ENCODE peak calls at places on chromosomes 5 and 9, in four cellular contexts. One of them, this sample, is unnamed.

GRCh38 chr5:125587631-125588030 is 835.6 kb upstream of the GRAMD2B start:
- DNase-seq in H9: no peak
- DNase-seq in mesenchymal stem cell: no peak
- DNase-seq in H1: no peak
- DNase-seq in this sample: no peak

GRCh38 chr5:76819851-76820280 is 1.0 kb downstream of the F2RL1 start:
- DNase-seq in H9: no peak
- DNase-seq in H1: no peak
- DNase-seq in mesenchymal stem cell: peak; percentile 28
- DNase-seq in this sample: no peak

GRCh38 chr5:53726121-53726520 is 165.7 kb downstream of the NDUFS4 start:
- DNase-seq in H9: no peak
- DNase-seq in mesenchymal stem cell: no peak
- DNase-seq in H1: no peak
- DNase-seq in this sample: no peak

GRCh38 chr5:1555011-1555807 is 31.4 kb upstream of the LPCAT1 start:
- DNase-seq in H1: no peak
- DNase-seq in H9: no peak
- DNase-seq in mesenchymal stem cell: peak; percentile 93
- DNase-seq in this sample: no peak

GRCh38 chr5:73233461-73234151 is 60.6 kb downstream of the TMEM174 start:
- DNase-seq in H9: peak; percentile 60
- DNase-seq in mesenchymal stem cell: peak; percentile 28
- DNase-seq in H1: no peak
- DNase-seq in this sample: peak; percentile 74

GRCh38 chr9:107488400-107489143 is 997 bp downstream of the KLF4 start:
- DNase-seq in mesenchymal stem cell: peak; percentile 78
- DNase-seq in H1: no peak
- DNase-seq in H9: peak; percentile 50
- DNase-seq in this sample: no peak

GRCh38 chr5:175558801-175559480 is 80.6 kb downstream of the SFXN1 start:
- DNase-seq in H1: no peak
- DNase-seq in mesenchymal stem cell: no peak
- DNase-seq in H9: no peak
- DNase-seq in this sample: no peak

GRCh38 chr9:92666912-92667532 is 2.9 kb downstream of the IPPK start:
- DNase-seq in mesenchymal stem cell: no peak
- DNase-seq in H9: peak; percentile 4
- DNase-seq in H1: no peak
- DNase-seq in this sample: no peak

GRCh38 chr5:671459-672328 is 21.5 kb downstream of the TPPP start:
- DNase-seq in H1: no peak
- DNase-seq in mesenchymal stem cell: peak; percentile 81
- DNase-seq in H9: peak; percentile 82
- DNase-seq in this sample: peak; percentile 58

GRCh38 chr9:13896922-13897835 is 416.8 kb downstream of the NFIB start:
- DNase-seq in H1: no peak
- DNase-seq in mesenchymal stem cell: no peak
- DNase-seq in H9: no peak
- DNase-seq in this sample: no peak

GRCh38 chr5:136420168-136420916 is 55.0 kb upstream of the TRPC7 start:
- DNase-seq in H1: no peak
- DNase-seq in mesenchymal stem cell: no peak
- DNase-seq in H9: no peak
- DNase-seq in this sample: no peak

GRCh38 chr9:131578778-131579504 is 33.6 kb downstream of the PRRT1B start:
- DNase-seq in H1: no peak
- DNase-seq in H9: no peak
- DNase-seq in mesenchymal stem cell: no peak
- DNase-seq in this sample: no peak

GRCh38 chr5:45093377-45093776 is 284.6 kb downstream of the MRPS30 start:
- DNase-seq in H9: no peak
- DNase-seq in mesenchymal stem cell: no peak
- DNase-seq in H1: no peak
- DNase-seq in this sample: no peak

GRCh38 chr9:89428901-89429890 is 68.7 kb downstream of the SEMA4D start:
- DNase-seq in mesenchymal stem cell: no peak
- DNase-seq in H9: peak; percentile 85
- DNase-seq in H1: peak; percentile 53
- DNase-seq in this sample: no peak

GRCh38 chr5:95113489-95113888 is 171.4 kb downstream of the MCTP1 start:
- DNase-seq in mesenchymal stem cell: peak; percentile 65
- DNase-seq in H1: peak; percentile 21
- DNase-seq in H9: peak; percentile 43
- DNase-seq in this sample: no peak

GRCh38 chr5:103674321-103674720 is 111.7 kb upstream of the NUDT12 start:
- DNase-seq in H9: no peak
- DNase-seq in mesenchymal stem cell: no peak
- DNase-seq in H1: no peak
- DNase-seq in this sample: no peak

GRCh38 chr9:36470891-36471290 is 70.8 kb upstream of the RNF38 start:
- DNase-seq in H1: no peak
- DNase-seq in H9: no peak
- DNase-seq in mesenchymal stem cell: peak; percentile 78
- DNase-seq in this sample: no peak

GRCh38 chr9:109317311-109317978 is 3.4 kb downstream of the EPB41L4B start:
- DNase-seq in H1: no peak
- DNase-seq in H9: no peak
- DNase-seq in mesenchymal stem cell: no peak
- DNase-seq in this sample: no peak

GRCh38 chr9:14346826-14347407 is 33.0 kb upstream of the NFIB start:
- DNase-seq in mesenchymal stem cell: no peak
- DNase-seq in H1: no peak
- DNase-seq in H9: no peak
- DNase-seq in this sample: no peak

GRCh38 chr9:87610200-87611155 is 112.8 kb downstream of the DAPK1 start:
- DNase-seq in H9: no peak
- DNase-seq in H1: no peak
- DNase-seq in mesenchymal stem cell: no peak
- DNase-seq in this sample: no peak

GRCh38 chr9:130696996-130697395 is 3.4 kb downstream of the EXOSC2 start:
- DNase-seq in H1: no peak
- DNase-seq in mesenchymal stem cell: no peak
- DNase-seq in H9: no peak
- DNase-seq in this sample: no peak

GRCh38 chr5:76325326-76325725 is 77.8 kb upstream of the IQGAP2 start:
- DNase-seq in mesenchymal stem cell: peak; percentile 6
- DNase-seq in H9: no peak
- DNase-seq in H1: no peak
- DNase-seq in this sample: no peak

GRCh38 chr5:171898879-171899278 is 107.6 kb downstream of the FBXW11 start:
- DNase-seq in mesenchymal stem cell: no peak
- DNase-seq in H9: no peak
- DNase-seq in H1: no peak
- DNase-seq in this sample: no peak

GRCh38 chr9:73344060-73344459 is 192.4 kb downstream of the ANXA1 start:
- DNase-seq in H1: no peak
- DNase-seq in mesenchymal stem cell: no peak
- DNase-seq in H9: no peak
- DNase-seq in this sample: no peak

GRCh38 chr5:110371011-110371724 is 355.3 kb downstream of the TMEM232 start:
- DNase-seq in H9: no peak
- DNase-seq in mesenchymal stem cell: no peak
- DNase-seq in H1: no peak
- DNase-seq in this sample: no peak

GRCh38 chr5:80191991-80192398 is 63.9 kb downstream of the SERINC5 start:
- DNase-seq in mesenchymal stem cell: no peak
- DNase-seq in H1: peak; percentile 31
- DNase-seq in H9: peak; percentile 81
- DNase-seq in this sample: no peak

GRCh38 chr5:69334793-69335268 is 2.2 kb upstream of the CCDC125 start:
- DNase-seq in mesenchymal stem cell: peak; percentile 76
- DNase-seq in H9: peak; percentile 87
- DNase-seq in H1: peak; percentile 67
- DNase-seq in this sample: peak; percentile 68

GRCh38 chr5:43207601-43208000 is 15.6 kb downstream of the NIM1K start:
- DNase-seq in mesenchymal stem cell: peak; percentile 27
- DNase-seq in H1: no peak
- DNase-seq in H9: no peak
- DNase-seq in this sample: no peak

GRCh38 chr9:109906766-109907382 is 126.9 kb downstream of the PALM2AKAP2 start:
- DNase-seq in H9: no peak
- DNase-seq in H1: no peak
- DNase-seq in mesenchymal stem cell: peak; percentile 62
- DNase-seq in this sample: no peak

GRCh38 chr9:20579544-20580309 is 42.6 kb downstream of the MLLT3 start:
- DNase-seq in H1: no peak
- DNase-seq in mesenchymal stem cell: no peak
- DNase-seq in H9: no peak
- DNase-seq in this sample: no peak

GRCh38 chr5:39660020-39660419 is 235.2 kb upstream of the DAB2 start:
- DNase-seq in H9: no peak
- DNase-seq in H1: no peak
- DNase-seq in mesenchymal stem cell: no peak
- DNase-seq in this sample: no peak

GRCh38 chr9:83304686-83305085 is 233.5 kb downstream of the FRMD3 start:
- DNase-seq in mesenchymal stem cell: no peak
- DNase-seq in H1: no peak
- DNase-seq in H9: no peak
- DNase-seq in this sample: no peak

GRCh38 chr5:14450055-14450524 is 131.5 kb upstream of the OTULINL start:
- DNase-seq in mesenchymal stem cell: peak; percentile 93
- DNase-seq in H9: no peak
- DNase-seq in H1: no peak
- DNase-seq in this sample: no peak
- H3K4me1 ChIP-seq in mesenchymal stem cell: peaks cover 29% of the 10 kb centered on the region
- H3K4me1 ChIP-seq in H9: peaks cover 12% of the 10 kb centered on the region
- H3K4me1 ChIP-seq in H1: peaks cover 4% of the 10 kb centered on the region
- H3K4me1 ChIP-seq in this sample: peaks cover 42% of the 10 kb centered on the region

DNA sequence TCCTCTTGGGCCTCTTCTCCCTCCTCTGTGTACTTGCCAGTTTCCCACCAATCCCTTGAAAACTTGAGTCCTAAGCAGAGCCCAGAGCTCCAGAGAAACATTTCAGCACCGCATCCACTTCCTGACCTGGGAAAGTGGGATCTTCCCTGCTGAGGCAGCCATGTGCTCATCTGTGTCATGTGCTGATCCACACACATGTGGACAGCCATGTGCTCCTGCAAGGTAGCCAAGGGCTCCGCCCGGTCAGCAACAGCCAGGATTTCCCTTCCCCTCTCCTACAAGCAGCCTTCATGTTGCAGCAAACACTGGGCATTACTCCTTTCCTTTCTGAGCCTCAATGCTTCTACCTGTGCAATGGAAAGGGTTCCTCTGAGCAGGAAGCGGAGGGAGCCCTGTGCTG is 1.9 kb upstream of the CDX1 start:
- DNase-seq in mesenchymal stem cell: peak; percentile 36
- DNase-seq in H1: no peak
- DNase-seq in H9: no peak
- DNase-seq in this sample: no peak
- H2BK12ac ChIP-seq in mesenchymal stem cell: peak overlapping the region; percentile 8
- H2BK12ac ChIP-seq in H1: no peak overlapping the region
- H2BK12ac ChIP-seq in H9: no peak overlapping the region
- H2BK12ac ChIP-seq in this sample: peak overlapping the region; percentile 47

DNA sequence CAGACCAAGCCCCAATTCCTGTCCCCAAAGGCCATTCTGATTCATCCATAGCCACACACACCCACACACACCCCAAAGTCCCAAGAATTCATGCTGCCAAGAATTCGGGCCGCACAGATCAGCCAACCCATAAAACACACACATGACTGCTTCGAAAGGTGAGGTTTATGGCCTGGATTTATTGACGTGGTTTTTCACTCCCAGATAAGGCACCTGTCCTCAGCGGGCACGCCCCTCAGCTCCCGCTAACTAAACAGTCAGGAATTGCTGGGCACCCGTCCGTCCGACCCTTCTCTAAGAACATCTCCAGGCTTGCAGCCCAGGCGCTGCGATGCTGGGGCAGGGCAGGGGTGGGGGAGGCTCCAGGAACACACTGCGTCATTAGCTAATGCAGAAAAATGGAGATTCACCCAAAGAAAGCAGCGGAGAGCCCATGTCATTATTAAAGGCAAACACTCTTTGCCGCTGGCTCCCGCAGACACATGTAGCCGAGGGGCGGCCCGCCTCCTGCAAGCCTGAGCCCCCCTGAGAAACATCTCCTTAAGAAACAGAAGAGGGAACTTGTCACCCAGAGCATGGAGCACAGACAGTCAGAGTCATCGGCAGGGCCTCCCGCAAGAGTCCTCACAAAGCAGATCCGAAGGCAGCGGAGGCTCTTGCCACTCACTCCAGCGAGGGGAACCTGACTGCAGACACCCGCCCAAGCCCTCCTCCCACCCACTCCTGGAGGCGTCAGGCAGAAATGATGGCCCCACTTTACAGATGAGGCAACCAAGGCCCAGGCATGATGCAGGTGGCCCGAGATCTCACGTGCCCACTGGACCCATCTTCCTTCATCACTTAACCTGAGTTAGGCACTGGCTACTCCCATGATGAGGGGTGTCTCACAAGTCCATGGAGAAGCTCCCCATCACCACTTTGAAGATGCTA is 19.8 kb downstream of the VAV2 start:
- DNase-seq in mesenchymal stem cell: no peak
- DNase-seq in H9: no peak
- DNase-seq in H1: no peak
- DNase-seq in this sample: no peak
- H3K4me1 ChIP-seq in mesenchymal stem cell: peaks cover 70% of the 10 kb centered on the region
- H3K4me1 ChIP-seq in H9: no peaks in the 10 kb centered on the region
- H3K4me1 ChIP-seq in H1: peaks cover 11% of the 10 kb centered on the region
- H3K4me1 ChIP-seq in this sample: peaks cover 33% of the 10 kb centered on the region

GRCh38 chr9:125203259-125203658 is 2.9 kb downstream of the RABEPK start:
- DNase-seq in H9: no peak
- DNase-seq in H1: no peak
- DNase-seq in mesenchymal stem cell: no peak
- DNase-seq in this sample: no peak

GRCh38 chr9:125204477-125204876 is 4.1 kb downstream of the RABEPK start:
- DNase-seq in mesenchymal stem cell: no peak
- DNase-seq in H1: no peak
- DNase-seq in H9: no peak
- DNase-seq in this sample: no peak

DNA sequence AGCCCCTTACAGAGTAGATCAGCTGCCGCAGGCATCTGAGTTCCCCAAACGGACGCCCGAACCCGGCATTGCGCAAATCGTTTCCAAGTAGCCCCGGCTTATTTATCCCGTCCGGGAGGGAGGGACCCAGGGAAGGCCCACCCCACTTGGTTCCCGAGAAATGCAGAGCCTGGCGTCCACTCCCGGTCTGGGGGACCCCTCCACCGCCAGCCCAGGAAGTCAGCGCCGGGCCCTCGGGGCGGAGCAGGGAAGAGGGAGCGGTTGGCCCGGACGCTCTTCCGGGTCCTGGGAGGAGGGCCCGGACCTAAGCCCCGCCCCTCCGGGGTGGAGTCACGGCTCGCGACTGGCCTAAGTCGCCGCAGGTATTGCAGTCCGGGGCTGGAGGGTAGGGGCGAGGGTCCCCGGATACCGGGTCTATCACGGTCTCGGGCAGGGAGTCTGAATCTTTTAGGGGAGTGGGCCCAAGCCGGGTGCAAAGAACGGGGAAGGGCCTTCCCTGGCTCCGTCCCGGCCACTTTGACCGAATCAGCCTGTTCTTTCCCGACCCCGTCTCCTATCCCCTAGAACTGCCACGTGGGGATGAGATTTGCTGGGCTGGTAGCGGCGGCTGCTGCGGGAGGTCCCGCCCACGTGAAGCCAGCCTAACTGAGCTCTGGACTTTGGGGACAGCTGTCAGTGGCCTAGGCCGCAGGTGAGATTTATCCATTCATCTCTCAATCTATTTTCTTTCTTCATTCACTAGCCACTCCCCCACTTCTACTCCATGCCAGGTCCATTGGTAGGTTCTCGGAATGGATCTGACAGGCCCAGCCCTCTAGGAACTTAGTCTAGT is at the start of gene RABEPK:
- DNase-seq in mesenchymal stem cell: peak; percentile 96
- DNase-seq in H9: peak; percentile 96
- DNase-seq in H1: peak; percentile 90
- DNase-seq in this sample: peak; percentile 91
- H2BK12ac ChIP-seq in mesenchymal stem cell: no peak within 1 kb of the TSS
- H2BK12ac ChIP-seq in H9: no peak within 1 kb of the TSS
- H2BK12ac ChIP-seq in H1: no peak within 1 kb of the TSS
- H2BK12ac ChIP-seq in this sample: no peak within 1 kb of the TSS